ENCODE peak calls at places on chromosomes 2 and 18, in four cellular contexts. J, V, K and I are unnamed samples.

GRCh38 chr18:23247363-23247762 is 112.1 kb downstream of the CABLES1 start:
- DNase-seq in J (no peak), V (no peak), K (no peak), I (no peak)

GRCh38 chr2:136530154-136530553 is 235.2 kb upstream of the THSD7B start:
- DNase-seq in J (no peak), V (no peak), K (no peak), I (no peak)

GRCh38 chr2:232798156-232798555 is 21.8 kb upstream of the KCNJ13 start:
- DNase-seq in J (no peak), V (no peak), K (no peak), I (no peak)

GRCh38 chr2:119841550-119841949 is 81.8 kb downstream of the PTPN4 start:
- DNase-seq in J (peak), V (no peak), K (no peak), I (no peak)

GRCh38 chr2:12057436-12058166 is 311.2 kb downstream of the LPIN1 start:
- DNase-seq in J (no peak), V (peak), K (no peak), I (no peak)

GRCh38 chr18:3340682-3341097 is 78.8 kb downstream of the MYL12B start:
- DNase-seq in J (no peak), V (peak), K (no peak), I (peak)

GRCh38 chr18:57997820-57998219 is 46.2 kb upstream of the NEDD4L start:
- DNase-seq in J (no peak), V (no peak), K (no peak), I (no peak)

GRCh38 chr2:203533696-203534471 is 1.2 kb downstream of the RAPH1 start:
- DNase-seq in J (no peak), V (no peak), K (no peak), I (no peak)

GRCh38 chr2:64482765-64483504 is 29.0 kb downstream of the LGALSL start:
- DNase-seq in J (no peak), V (no peak), K (no peak), I (no peak)

GRCh38 chr2:128640847-128641360 is 322.2 kb upstream of the HS6ST1 start:
- DNase-seq in J (no peak), V (no peak), K (no peak), I (no peak)

GRCh38 chr2:65031341-65032015 is 24.7 kb upstream of the CEP68 start:
- DNase-seq in J (peak), V (no peak), K (peak), I (no peak)

GRCh38 chr2:235135990-235136561 is 184.3 kb downstream of the SH3BP4 start:
- DNase-seq in J (peak), V (peak), K (peak), I (peak)

GRCh38 chr2:121285077-121285449 is at the start of gene TFCP2L1:
- DNase-seq in J (no peak), V (peak), K (peak), I (peak)

GRCh38 chr2:232873909-232874641 is 4.0 kb downstream of the SNORC start:
- DNase-seq in J (peak), V (peak), K (no peak), I (no peak)

GRCh38 chr2:58428553-58429284 is 187.6 kb upstream of the FANCL start:
- DNase-seq in J (no peak), V (no peak), K (peak), I (peak)

GRCh38 chr2:138221358-138221757 is 257.1 kb downstream of the HNMT start:
- DNase-seq in J (peak), V (no peak), K (no peak), I (no peak)

GRCh38 chr18:70126832-70127231 is 78.7 kb downstream of the RTTN start:
- DNase-seq in J (no peak), V (no peak), K (no peak), I (no peak)

GRCh38 chr18:72147830-72148229 is 396.3 kb downstream of the CBLN2 start:
- DNase-seq in J (no peak), V (no peak), K (no peak), I (no peak)

GRCh38 chr18:40980171-40980570 is 974.9 kb upstream of the PIK3C3 start:
- DNase-seq in J (no peak), V (no peak), K (no peak), I (no peak)

GRCh38 chr2:39448169-39448502 is 11.1 kb upstream of the MAP4K3 start:
- DNase-seq in J (peak), V (no peak), K (no peak), I (no peak)

GRCh38 chr2:24721470-24721869 is 71.7 kb downstream of the PTRHD1 start:
- DNase-seq in J (no peak), V (no peak), K (no peak), I (no peak)

GRCh38 chr2:204483497-204484164 is 61.6 kb upstream of the PARD3B start:
- DNase-seq in J (peak), V (peak), K (no peak), I (peak)

GRCh38 chr2:241399941-241400922 is 44.1 kb downstream of the FARP2 start:
- DNase-seq in J (peak), V (no peak), K (no peak), I (no peak)

GRCh38 chr2:48452108-48452507 is 77.8 kb upstream of the STON1 start:
- DNase-seq in J (no peak), V (peak), K (no peak), I (no peak)

GRCh38 chr2:127052068-127052770 is 54.7 kb downstream of the BIN1 start:
- DNase-seq in J (no peak), V (no peak), K (peak), I (no peak)

GRCh38 chr2:1489486-1489885 is 76.2 kb downstream of the TPO start:
- DNase-seq in J (no peak), V (no peak), K (no peak), I (no peak)

GRCh38 chr2:39434233-39434897 is 2.7 kb downstream of the MAP4K3 start:
- DNase-seq in J (no peak), V (no peak), K (no peak), I (no peak)

GRCh38 chr2:128412181-128412871 is 93.7 kb upstream of the HS6ST1 start:
- DNase-seq in J (no peak), V (no peak), K (no peak), I (no peak)

GRCh38 chr2:37000988-37001556 is 34.7 kb upstream of the STRN start:
- DNase-seq in J (no peak), V (no peak), K (no peak), I (no peak)
- TF ChIP-seq ELF4 in J (no peak), V (no peak), K (no peak), I (no peak)

GRCh38 chr18:9742588-9743131 is 34.6 kb downstream of the RAB31 start:
- DNase-seq in J (no peak), V (peak), K (no peak), I (no peak)

GRCh38 chr18:9740076-9740475 is 32.0 kb downstream of the RAB31 start:
- DNase-seq in J (no peak), V (no peak), K (no peak), I (no peak)

GRCh38 chr18:9743200-9744016 is 35.3 kb downstream of the RAB31 start:
- DNase-seq in J (peak), V (peak), K (no peak), I (peak)

GRCh38 chr18:9741461-9741820 is 33.3 kb downstream of the RAB31 start:
- DNase-seq in J (no peak), V (no peak), K (no peak), I (no peak)

DNA sequence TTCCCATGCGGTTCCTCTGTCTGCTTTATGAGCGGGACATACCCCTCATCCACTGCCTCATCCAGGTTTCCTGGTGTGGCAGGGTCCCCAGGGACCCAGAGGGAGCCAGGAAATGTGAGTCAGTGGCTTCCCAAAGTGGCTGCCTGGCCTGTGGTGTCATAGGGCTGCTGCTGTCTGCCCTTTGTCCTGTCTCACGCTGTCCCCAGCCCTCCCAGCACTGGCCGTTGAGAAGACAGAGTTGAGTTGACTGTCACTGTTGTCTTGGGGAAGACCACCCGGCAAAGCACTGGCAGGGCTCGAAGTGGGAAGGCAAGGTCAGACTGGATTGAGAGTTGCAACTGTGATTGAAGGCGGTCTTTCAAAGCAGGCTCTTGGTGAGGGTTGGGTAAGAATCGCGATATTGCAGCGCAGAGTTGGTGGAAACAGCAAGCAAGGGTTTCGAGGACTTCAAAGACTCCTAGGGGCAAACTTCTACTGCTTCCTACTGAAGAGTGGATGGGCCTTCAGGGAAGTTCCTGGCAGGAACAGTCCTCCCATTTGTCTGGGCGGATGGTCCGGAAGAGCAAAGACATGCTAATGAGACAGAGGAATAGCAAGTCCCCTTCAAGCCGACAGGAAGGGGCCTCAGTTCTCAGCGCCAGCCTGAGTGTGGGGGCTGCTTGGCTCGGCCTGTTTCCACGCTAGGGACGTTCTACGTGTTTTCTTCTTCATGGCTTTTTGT is 33.9 kb downstream of the RAB31 start:
- DNase-seq in J (peak), V (peak), K (peak), I (no peak)
- TF ChIP-seq ELF4 in J (no peak), V (no peak), K (no peak), I (no peak)

DNA sequence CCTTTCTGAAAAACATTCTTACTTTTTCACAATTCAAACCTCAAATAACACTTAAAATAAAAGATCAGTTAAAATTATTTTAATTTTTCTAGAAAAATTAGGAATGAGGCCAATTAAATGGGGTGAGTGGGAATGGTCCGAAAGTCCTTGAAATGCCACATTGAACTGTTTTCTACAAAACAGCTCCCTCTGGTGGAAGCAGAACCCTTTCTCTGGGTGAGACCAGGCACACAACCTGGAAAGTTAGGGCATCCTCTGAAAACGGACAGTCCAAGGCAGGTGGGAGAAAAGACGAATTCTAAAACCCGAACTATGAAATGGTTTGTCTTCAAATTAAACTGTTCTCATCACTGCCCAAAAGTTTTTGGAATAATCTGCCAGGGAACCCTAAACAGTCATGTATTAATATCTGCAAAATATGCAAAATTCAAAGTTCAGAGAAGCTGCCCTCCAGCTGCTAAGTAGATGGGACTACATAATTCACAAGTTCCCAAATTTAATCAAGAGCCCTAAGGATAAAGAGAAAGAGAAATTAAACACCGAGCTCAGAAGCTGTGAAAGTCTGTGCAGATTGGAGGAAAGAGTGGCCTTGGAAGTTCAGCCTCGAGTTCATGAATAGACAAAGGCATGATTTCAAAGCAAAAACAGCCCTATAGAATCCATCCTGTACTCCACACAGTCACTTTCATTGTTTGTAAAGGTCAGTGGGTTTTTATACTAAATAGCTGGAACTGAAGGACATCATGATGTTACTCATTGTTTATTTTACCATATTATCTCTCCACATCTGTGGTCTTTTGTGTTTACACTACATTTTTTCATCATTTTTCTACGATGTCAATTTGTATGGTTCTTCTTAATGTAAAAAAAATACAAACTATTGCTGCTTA is 108.3 kb downstream of the PIEZO2 start:
- DNase-seq in J (peak), V (peak), K (peak), I (peak)
- TF ChIP-seq ELF4 in J (no peak), V (no peak), K (no peak), I (no peak)

GRCh38 chr2:167961536-167961935 is 285.9 kb downstream of the STK39 start:
- DNase-seq in J (no peak), V (no peak), K (no peak), I (no peak)

GRCh38 chr2:167964650-167965404 is 282.6 kb downstream of the STK39 start:
- DNase-seq in J (peak), V (peak), K (no peak), I (no peak)

GRCh38 chr2:167960089-167960747 is 287.2 kb downstream of the STK39 start:
- DNase-seq in J (no peak), V (peak), K (peak), I (no peak)

GRCh38 chr2:167963899-167964649 is 283.3 kb downstream of the STK39 start:
- DNase-seq in J (no peak), V (no peak), K (no peak), I (no peak)

DNA sequence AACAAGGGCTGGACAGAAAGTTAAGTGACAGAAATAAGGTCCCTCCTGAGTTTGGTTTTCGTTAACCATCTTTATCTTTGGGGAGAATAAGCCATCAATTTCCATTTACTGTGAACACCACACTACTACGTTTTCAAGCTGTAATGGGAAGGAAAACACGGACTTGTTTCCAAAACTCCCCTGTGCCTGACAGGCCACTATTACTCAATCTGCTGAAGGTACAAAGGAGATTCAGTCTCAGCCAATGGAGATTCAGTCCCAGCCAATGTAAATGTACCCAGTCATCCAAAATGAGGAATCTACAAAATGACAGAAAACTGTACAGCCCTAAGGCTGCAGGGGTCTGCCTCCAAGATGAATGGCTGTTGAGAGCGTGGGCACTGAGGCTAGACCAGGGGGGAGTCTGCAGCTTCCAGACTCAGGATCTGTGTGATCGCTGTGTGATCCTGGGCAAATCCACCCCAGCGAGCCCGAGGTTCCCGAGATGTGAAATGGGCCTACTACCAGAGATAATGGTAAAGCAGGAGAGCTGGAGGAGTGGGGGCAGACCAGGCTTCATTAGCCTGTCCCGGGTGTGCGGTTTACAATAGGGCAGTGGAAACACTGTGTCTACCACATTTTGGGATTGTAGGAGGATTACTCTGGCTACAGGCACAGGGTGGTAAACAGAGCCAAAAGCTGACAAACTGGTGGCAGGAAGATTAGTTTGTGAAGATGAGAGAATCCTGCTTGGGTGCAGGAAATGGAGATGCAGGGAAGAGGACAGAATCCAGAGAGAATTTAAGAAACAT is 284.8 kb downstream of the STK39 start:
- DNase-seq in J (no peak), V (peak), K (no peak), I (no peak)
- TF ChIP-seq ELF4 in J (no peak), V (no peak), K (no peak), I (no peak)

GRCh38 chr2:113180131-113180946 is 6.6 kb downstream of the PSD4 start:
- DNase-seq in J (peak), V (peak), K (no peak), I (no peak)
- TF ChIP-seq ELF4 in J (no peak), V (no peak), K (no peak), I (no peak)